ENCODE peak calls at places on chromosomes 7 and 10, in four cellular contexts. N is H1, T is GM12878, K is HepG2. L is an unnamed sample.

GRCh38 chr7:101058355-101058754 is 26.9 kb upstream of the TRIM56 start:
- DNase-seq in N (peak; percentile 88), T (no peak), K (peak; percentile 48), L (peak; percentile 84)

GRCh38 chr10:125846894-125847293 is 23.5 kb downstream of the BCCIP start:
- DNase-seq in N (no peak), T (no peak), K (no peak), L (no peak)

GRCh38 chr7:123811056-123811455 is 33.9 kb upstream of the HYAL4 start:
- DNase-seq in N (no peak), T (no peak), K (no peak), L (no peak)

GRCh38 chr7:159099217-159099655 is 45.4 kb downstream of the VIPR2 start:
- DNase-seq in N (no peak), T (no peak), K (no peak), L (no peak)

GRCh38 chr7:28020302-28020940 is 160.2 kb downstream of the JAZF1 start:
- DNase-seq in N (peak; percentile 68), T (peak; percentile 43), K (peak; percentile 66), L (peak; percentile 78)

GRCh38 chr10:89625041-89625765 is 19.8 kb downstream of the PANK1 start:
- DNase-seq in N (no peak), T (no peak), K (no peak), L (no peak)

GRCh38 chr7:27184342-27185012 is 555 bp downstream of the HOXA11 start:
- DNase-seq in N (peak; percentile 57), T (no peak), K (no peak), L (no peak)

GRCh38 chr7:75842836-75843446 is 29.3 kb upstream of the CCL24 start:
- DNase-seq in N (no peak), T (peak; percentile 47), K (peak; percentile 33), L (peak; percentile 61)

DNA sequence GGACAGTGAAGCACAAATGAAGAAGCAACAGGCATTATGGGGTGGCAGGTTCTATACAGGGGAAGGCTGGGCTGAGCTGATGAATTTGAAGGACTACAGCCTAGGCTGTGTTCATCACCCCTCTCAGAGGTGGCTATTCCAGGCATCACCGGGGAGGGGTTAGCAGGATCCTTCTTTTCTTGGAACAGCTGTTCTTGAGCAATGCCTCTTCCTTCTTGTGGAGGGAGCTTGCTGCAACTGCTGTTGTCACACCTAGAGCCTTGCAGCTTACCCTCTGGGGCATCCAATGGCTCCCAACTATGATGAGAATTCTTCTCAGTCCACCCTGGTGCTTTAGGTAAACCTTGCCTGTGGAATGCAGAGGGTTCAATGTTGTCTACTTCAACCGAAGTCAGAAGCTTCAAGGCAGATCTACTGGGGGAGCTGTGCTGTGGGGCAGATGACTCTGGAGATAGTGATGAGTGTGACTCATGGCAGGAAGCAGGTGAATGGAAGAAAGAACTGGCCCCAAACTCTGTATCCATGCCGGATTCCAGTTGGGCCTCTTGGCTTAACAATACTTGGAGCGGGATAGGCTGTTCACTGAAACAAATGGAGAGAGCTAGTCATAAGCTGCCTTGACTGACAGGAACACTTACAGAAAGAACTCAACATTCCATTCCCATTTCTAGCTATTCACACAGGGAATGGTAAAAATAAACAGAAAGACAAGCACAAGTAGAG is 21.5 kb upstream of the PPP3CB start:
- DNase-seq in N (no peak), T (no peak), K (no peak), L (peak; percentile 77)
- TF ChIP-seq ZNF274 in N (no peak), T (no peak), K (no peak), L (no peak)

DNA sequence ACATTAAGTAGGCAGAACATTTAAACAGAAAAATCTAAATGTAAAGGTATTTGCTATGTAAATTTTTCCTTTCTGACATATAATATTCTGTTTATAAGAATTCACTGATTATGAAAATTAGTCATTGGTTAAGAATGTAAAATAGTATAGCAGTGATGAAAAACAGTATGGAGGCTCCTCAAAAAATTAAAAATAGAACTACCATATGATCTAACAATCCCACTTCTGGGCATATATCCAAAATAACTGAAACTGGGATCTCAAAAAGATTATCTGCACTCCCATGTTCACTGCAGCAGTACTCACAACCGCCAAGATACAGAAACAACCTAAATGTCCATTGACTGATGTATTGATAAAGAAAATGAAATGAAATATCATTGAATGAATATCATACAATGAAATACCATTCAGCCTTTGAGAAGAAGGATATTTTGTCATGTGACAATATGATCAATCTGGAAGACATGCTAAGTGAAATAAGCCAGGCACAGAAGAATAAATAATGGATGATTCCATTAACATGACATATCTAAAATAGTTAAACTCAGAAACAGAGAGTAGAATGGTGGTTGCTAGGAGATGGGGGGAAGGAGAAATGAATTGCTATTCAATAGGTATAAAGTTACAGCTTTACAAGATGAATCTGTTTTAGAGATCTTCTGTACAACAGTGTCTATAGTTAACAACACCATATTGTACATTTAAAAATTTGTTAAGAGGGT is 14.0 kb downstream of the C10orf88 start:
- DNase-seq in N (no peak), T (no peak), K (no peak), L (no peak)
- TF ChIP-seq CREB1 in N (no peak), T (no peak), K (no peak), L (no peak)

GRCh38 chr7:39967420-39968161 is 17.5 kb downstream of the CDK13 start:
- DNase-seq in N (no peak), T (no peak), K (no peak), L (no peak)

GRCh38 chr7:39971924-39972323 is 21.9 kb downstream of the CDK13 start:
- DNase-seq in N (no peak), T (peak; percentile 52), K (no peak), L (no peak)

DNA sequence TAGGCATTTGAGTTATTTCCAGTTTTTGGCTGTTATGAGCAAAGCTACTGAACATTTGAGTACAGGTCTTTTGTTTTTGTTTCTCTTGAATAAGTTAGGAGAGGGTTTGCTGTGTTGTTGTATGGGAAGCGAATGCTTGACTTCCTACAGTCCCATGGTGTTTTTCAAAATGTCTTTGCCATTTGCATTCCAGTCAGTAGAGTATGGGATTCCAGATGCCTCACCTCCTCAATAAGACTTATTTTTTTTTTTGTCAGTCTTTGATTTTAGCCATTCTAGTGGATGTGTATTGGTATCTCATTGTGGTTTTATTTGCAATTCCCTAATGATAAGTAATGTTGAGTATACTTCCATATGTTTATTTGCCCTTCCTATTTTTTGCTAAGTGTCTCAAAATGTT is 19.4 kb downstream of the CDK13 start:
- DNase-seq in N (no peak), T (no peak), K (no peak), L (no peak)
- TF ChIP-seq ZNF274 in N (no peak), T (no peak), K (no peak), L (no peak)

DNA sequence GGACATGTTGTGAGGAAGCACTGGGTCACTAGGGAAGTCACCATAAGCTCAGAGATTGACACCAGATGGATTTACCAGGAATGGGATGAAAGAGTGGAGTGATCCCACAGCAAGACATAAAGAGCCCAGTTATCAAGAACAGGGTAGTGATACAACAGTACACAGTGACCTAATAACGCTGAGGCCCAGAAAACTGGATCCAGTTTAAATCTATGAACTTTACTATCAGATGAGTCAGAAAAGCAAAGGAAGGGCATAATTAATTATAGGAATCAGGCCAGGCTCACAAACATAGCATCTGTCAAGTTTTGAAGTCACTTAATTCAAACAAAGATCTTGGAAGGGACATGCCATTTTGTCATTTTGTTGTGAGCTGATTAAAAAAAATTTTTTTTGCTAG is 73.5 kb downstream of the LRRN3 start:
- DNase-seq in N (no peak), T (no peak), K (no peak), L (no peak)
- TF ChIP-seq CREB1 in N (no peak), T (no peak), K (no peak), L (no peak)

GRCh38 chr7:96778263-96778662 is 68.6 kb upstream of the SEM1 start:
- DNase-seq in N (no peak), T (no peak), K (peak; percentile 38), L (no peak)
- TF ChIP-seq ZNF274 in N (no peak), T (no peak), K (no peak), L (no peak)

GRCh38 chr10:74681917-74682627 is 144.3 kb upstream of the KAT6B start:
- DNase-seq in N (no peak), T (no peak), K (no peak), L (no peak)

GRCh38 chr10:74683067-74683466 is 143.3 kb upstream of the KAT6B start:
- DNase-seq in N (no peak), T (no peak), K (peak; percentile 4), L (no peak)

GRCh38 chr10:74684462-74684861 is 141.9 kb upstream of the KAT6B start:
- DNase-seq in N (no peak), T (no peak), K (peak; percentile 20), L (no peak)

GRCh38 chr10:74677951-74678350 is 148.4 kb upstream of the KAT6B start:
- DNase-seq in N (no peak), T (peak; percentile 74), K (no peak), L (no peak)

GRCh38 chr10:74683621-74684114 is 142.7 kb upstream of the KAT6B start:
- DNase-seq in N (no peak), T (no peak), K (peak; percentile 9), L (no peak)
- TF ChIP-seq CREB1 in N (no peak), T (no peak), K (no peak), L (no peak)